ENCODE peak calls at places on chromosomes 7 and 10, in nine cellular contexts. One of them, this sample, is unnamed.

GRCh38 chr10:73908853-73909611 is 1.9 kb upstream of the PLAU start:
- DNase-seq in WTC11: no peak
- DNase-seq in lower lobe of right lung: peak; percentile 65
- DNase-seq in brain microvascular endothelial cell: peak; percentile 93
- DNase-seq in HFF-Myc: peak; percentile 99
- DNase-seq in Calu3: peak; percentile 82
- DNase-seq in psoas muscle: no peak
- DNase-seq in choroid plexus epithelial cell: peak; percentile 90
- DNase-seq in RWPE1: peak; percentile 85
- DNase-seq in this sample: peak; percentile 97

GRCh38 chr7:98286093-98286525 is 4.6 kb downstream of the BRI3 start:
- DNase-seq in WTC11: no peak
- DNase-seq in lower lobe of right lung: peak; percentile 80
- DNase-seq in brain microvascular endothelial cell: peak; percentile 24
- DNase-seq in HFF-Myc: no peak
- DNase-seq in Calu3: peak; percentile 45
- DNase-seq in psoas muscle: peak; percentile 93
- DNase-seq in choroid plexus epithelial cell: peak; percentile 42
- DNase-seq in RWPE1: peak; percentile 67
- DNase-seq in this sample: peak; percentile 87

GRCh38 chr10:121662945-121663917 is 65.0 kb upstream of the FGFR2 start:
- DNase-seq in WTC11: peak; percentile 80
- DNase-seq in lower lobe of right lung: no peak
- DNase-seq in brain microvascular endothelial cell: no peak
- DNase-seq in HFF-Myc: no peak
- DNase-seq in Calu3: no peak
- DNase-seq in psoas muscle: no peak
- DNase-seq in choroid plexus epithelial cell: no peak
- DNase-seq in RWPE1: no peak
- DNase-seq in this sample: peak; percentile 39

GRCh38 chr10:119025336-119025735 is 4.2 kb upstream of the NANOS1 start:
- DNase-seq in WTC11: no peak
- DNase-seq in lower lobe of right lung: peak; percentile 92
- DNase-seq in brain microvascular endothelial cell: peak; percentile 85
- DNase-seq in HFF-Myc: no peak
- DNase-seq in Calu3: peak; percentile 66
- DNase-seq in psoas muscle: peak; percentile 94
- DNase-seq in choroid plexus epithelial cell: peak; percentile 84
- DNase-seq in RWPE1: peak; percentile 76
- DNase-seq in this sample: peak; percentile 88

GRCh38 chr7:4450483-4450882 is 231.6 kb upstream of the FOXK1 start:
- DNase-seq in WTC11: no peak
- DNase-seq in lower lobe of right lung: no peak
- DNase-seq in brain microvascular endothelial cell: no peak
- DNase-seq in HFF-Myc: no peak
- DNase-seq in Calu3: no peak
- DNase-seq in psoas muscle: no peak
- DNase-seq in choroid plexus epithelial cell: no peak
- DNase-seq in RWPE1: no peak
- DNase-seq in this sample: no peak

GRCh38 chr10:112783653-112784426 is 166.2 kb upstream of the TCF7L2 start:
- DNase-seq in WTC11: no peak
- DNase-seq in lower lobe of right lung: no peak
- DNase-seq in brain microvascular endothelial cell: no peak
- DNase-seq in HFF-Myc: no peak
- DNase-seq in Calu3: no peak
- DNase-seq in psoas muscle: no peak
- DNase-seq in choroid plexus epithelial cell: no peak
- DNase-seq in RWPE1: no peak
- DNase-seq in this sample: no peak

GRCh38 chr10:129971381-129972144 is 7.5 kb upstream of the EBF3 start:
- DNase-seq in WTC11: peak; percentile 69
- DNase-seq in lower lobe of right lung: peak; percentile 70
- DNase-seq in brain microvascular endothelial cell: no peak
- DNase-seq in HFF-Myc: no peak
- DNase-seq in Calu3: peak; percentile 10
- DNase-seq in psoas muscle: peak; percentile 82
- DNase-seq in choroid plexus epithelial cell: peak; percentile 56
- DNase-seq in RWPE1: peak; percentile 72
- DNase-seq in this sample: no peak

GRCh38 chr7:6057316-6058128 is 26.3 kb downstream of the ANKRD61 start:
- DNase-seq in WTC11: no peak
- DNase-seq in lower lobe of right lung: no peak
- DNase-seq in brain microvascular endothelial cell: no peak
- DNase-seq in HFF-Myc: no peak
- DNase-seq in Calu3: peak; percentile 17
- DNase-seq in psoas muscle: no peak
- DNase-seq in choroid plexus epithelial cell: peak; percentile 8
- DNase-seq in RWPE1: no peak
- DNase-seq in this sample: no peak

GRCh38 chr7:125606661-125607060 is 677.0 kb upstream of the POT1 start:
- DNase-seq in WTC11: no peak
- DNase-seq in lower lobe of right lung: no peak
- DNase-seq in brain microvascular endothelial cell: no peak
- DNase-seq in HFF-Myc: no peak
- DNase-seq in Calu3: no peak
- DNase-seq in psoas muscle: no peak
- DNase-seq in choroid plexus epithelial cell: no peak
- DNase-seq in RWPE1: no peak
- DNase-seq in this sample: no peak

GRCh38 chr10:36489928-36490279 is 635.5 kb upstream of the ANKRD30A start:
- DNase-seq in WTC11: no peak
- DNase-seq in lower lobe of right lung: no peak
- DNase-seq in brain microvascular endothelial cell: no peak
- DNase-seq in HFF-Myc: no peak
- DNase-seq in Calu3: no peak
- DNase-seq in psoas muscle: no peak
- DNase-seq in choroid plexus epithelial cell: peak; percentile 85
- DNase-seq in RWPE1: peak; percentile 17
- DNase-seq in this sample: no peak

GRCh38 chr7:7554647-7555575 is 11.8 kb upstream of the MIOS start:
- DNase-seq in WTC11: no peak
- DNase-seq in lower lobe of right lung: no peak
- DNase-seq in brain microvascular endothelial cell: no peak
- DNase-seq in HFF-Myc: no peak
- DNase-seq in Calu3: no peak
- DNase-seq in psoas muscle: peak; percentile 65
- DNase-seq in choroid plexus epithelial cell: no peak
- DNase-seq in RWPE1: no peak
- DNase-seq in this sample: no peak

GRCh38 chr10:99777918-99778716 is 4.3 kb upstream of the ABCC2 start:
- DNase-seq in WTC11: peak; percentile 17
- DNase-seq in lower lobe of right lung: no peak
- DNase-seq in brain microvascular endothelial cell: no peak
- DNase-seq in HFF-Myc: no peak
- DNase-seq in Calu3: no peak
- DNase-seq in psoas muscle: no peak
- DNase-seq in choroid plexus epithelial cell: peak; percentile 71
- DNase-seq in RWPE1: no peak
- DNase-seq in this sample: peak; percentile 65

GRCh38 chr10:114073787-114074186 is 30.1 kb downstream of the ADRB1 start:
- DNase-seq in WTC11: no peak
- DNase-seq in lower lobe of right lung: no peak
- DNase-seq in brain microvascular endothelial cell: no peak
- DNase-seq in HFF-Myc: no peak
- DNase-seq in Calu3: no peak
- DNase-seq in psoas muscle: no peak
- DNase-seq in choroid plexus epithelial cell: no peak
- DNase-seq in RWPE1: no peak
- DNase-seq in this sample: no peak

DNA sequence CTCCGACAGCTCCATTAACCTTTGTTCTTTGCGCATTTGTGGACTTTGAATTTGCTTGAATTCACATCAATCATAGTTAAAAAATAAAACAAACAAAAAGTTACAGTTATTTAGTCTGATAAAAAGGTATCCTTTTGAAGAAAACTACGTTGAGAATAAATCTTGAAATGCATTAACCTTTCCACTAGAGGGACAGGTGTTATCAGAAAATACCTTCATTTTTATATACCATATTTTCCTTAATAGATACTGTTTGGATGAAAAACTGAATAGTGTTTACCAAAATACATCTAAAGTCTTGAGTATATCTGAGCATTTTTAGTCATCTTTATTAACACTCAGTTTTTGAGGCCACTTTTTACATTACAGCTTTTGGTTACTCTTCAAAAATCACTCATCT is 371.9 kb downstream of the ZWINT start:
- DNase-seq in WTC11: no peak
- DNase-seq in lower lobe of right lung: no peak
- DNase-seq in brain microvascular endothelial cell: no peak
- DNase-seq in HFF-Myc: no peak
- DNase-seq in Calu3: no peak
- DNase-seq in psoas muscle: no peak
- DNase-seq in choroid plexus epithelial cell: no peak
- DNase-seq in RWPE1: no peak
- DNase-seq in this sample: no peak
- TF ChIP-seq CTCF in WTC11: no peak
- TF ChIP-seq CTCF in lower lobe of right lung: no peak
- TF ChIP-seq CTCF in brain microvascular endothelial cell: no peak
- TF ChIP-seq CTCF in HFF-Myc: no peak
- TF ChIP-seq CTCF in Calu3: peak; percentile 21
- TF ChIP-seq CTCF in psoas muscle: no peak
- TF ChIP-seq CTCF in choroid plexus epithelial cell: no peak
- TF ChIP-seq CTCF in RWPE1: peak; percentile 7
- TF ChIP-seq CTCF in this sample: no peak

GRCh38 chr10:97292097-97292861 is at the start of gene ARHGAP19:
- DNase-seq in WTC11: peak; percentile 93
- DNase-seq in lower lobe of right lung: peak; percentile 96
- DNase-seq in brain microvascular endothelial cell: peak; percentile 99
- DNase-seq in HFF-Myc: peak; percentile 98
- DNase-seq in Calu3: peak; percentile 90
- DNase-seq in psoas muscle: peak; percentile 96
- DNase-seq in choroid plexus epithelial cell: peak; percentile 99
- DNase-seq in RWPE1: peak; percentile 100
- DNase-seq in this sample: peak; percentile 99
- TF ChIP-seq CTCF in WTC11: no peak
- TF ChIP-seq CTCF in lower lobe of right lung: peak; percentile 28
- TF ChIP-seq CTCF in brain microvascular endothelial cell: peak; percentile 35
- TF ChIP-seq CTCF in HFF-Myc: no peak
- TF ChIP-seq CTCF in Calu3: no peak
- TF ChIP-seq CTCF in psoas muscle: no peak
- TF ChIP-seq CTCF in choroid plexus epithelial cell: no peak
- TF ChIP-seq CTCF in RWPE1: peak; percentile 47
- TF ChIP-seq CTCF in this sample: no peak

GRCh38 chr7:29794959-29795629 is 11.2 kb upstream of the WIPF3 start:
- DNase-seq in WTC11: no peak
- DNase-seq in lower lobe of right lung: no peak
- DNase-seq in brain microvascular endothelial cell: no peak
- DNase-seq in HFF-Myc: no peak
- DNase-seq in Calu3: no peak
- DNase-seq in psoas muscle: no peak
- DNase-seq in choroid plexus epithelial cell: no peak
- DNase-seq in RWPE1: no peak
- DNase-seq in this sample: no peak

GRCh38 chr7:29796181-29796580 is 10.1 kb upstream of the WIPF3 start:
- DNase-seq in WTC11: no peak
- DNase-seq in lower lobe of right lung: no peak
- DNase-seq in brain microvascular endothelial cell: no peak
- DNase-seq in HFF-Myc: no peak
- DNase-seq in Calu3: no peak
- DNase-seq in psoas muscle: no peak
- DNase-seq in choroid plexus epithelial cell: no peak
- DNase-seq in RWPE1: no peak
- DNase-seq in this sample: no peak

GRCh38 chr7:29795696-29796095 is 10.6 kb upstream of the WIPF3 start:
- DNase-seq in WTC11: no peak
- DNase-seq in lower lobe of right lung: no peak
- DNase-seq in brain microvascular endothelial cell: no peak
- DNase-seq in HFF-Myc: no peak
- DNase-seq in Calu3: no peak
- DNase-seq in psoas muscle: no peak
- DNase-seq in choroid plexus epithelial cell: no peak
- DNase-seq in RWPE1: no peak
- DNase-seq in this sample: no peak

GRCh38 chr7:29798422-29798821 is 7.9 kb upstream of the WIPF3 start:
- DNase-seq in WTC11: no peak
- DNase-seq in lower lobe of right lung: no peak
- DNase-seq in brain microvascular endothelial cell: no peak
- DNase-seq in HFF-Myc: no peak
- DNase-seq in Calu3: no peak
- DNase-seq in psoas muscle: no peak
- DNase-seq in choroid plexus epithelial cell: no peak
- DNase-seq in RWPE1: no peak
- DNase-seq in this sample: no peak

DNA sequence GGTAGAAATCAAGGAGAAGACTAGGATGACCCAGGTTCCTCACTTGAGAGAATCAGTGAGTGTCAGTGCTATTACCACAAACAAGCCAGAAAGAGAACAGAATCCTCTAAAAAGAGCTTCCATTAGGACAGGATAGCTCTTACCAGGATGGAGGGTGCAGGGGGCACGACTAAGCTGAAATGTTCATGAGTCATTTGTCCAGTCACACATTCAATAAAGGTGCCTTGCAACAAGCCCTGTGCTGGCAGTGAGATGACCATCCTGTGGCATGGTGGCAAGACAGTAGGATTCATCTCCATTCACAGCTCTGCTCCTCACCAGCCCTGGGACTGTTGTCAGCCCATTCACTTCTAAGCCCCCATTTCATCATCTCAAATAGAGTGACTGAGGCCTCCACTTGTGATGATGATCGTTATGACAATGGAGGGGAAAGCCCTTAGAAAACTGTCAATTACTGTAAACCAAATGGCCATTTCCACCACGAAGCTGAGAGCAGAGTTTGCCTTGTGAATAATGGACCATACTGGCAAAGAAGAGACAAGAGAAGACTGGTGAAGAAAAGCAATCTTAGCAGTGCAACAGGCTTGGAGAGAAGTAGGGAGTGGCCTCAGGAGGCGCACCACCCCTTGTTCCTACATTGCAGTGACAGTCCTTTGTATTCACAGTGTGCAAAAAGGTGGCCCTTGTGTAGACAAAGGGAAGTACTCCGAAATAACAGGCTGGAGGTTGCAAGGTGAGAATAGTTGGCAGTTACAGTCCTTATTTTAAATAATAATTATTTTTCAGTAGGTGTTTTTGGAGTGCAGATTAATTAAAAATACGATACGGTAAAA is 9.0 kb upstream of the WIPF3 start:
- DNase-seq in WTC11: no peak
- DNase-seq in lower lobe of right lung: no peak
- DNase-seq in brain microvascular endothelial cell: no peak
- DNase-seq in HFF-Myc: no peak
- DNase-seq in Calu3: no peak
- DNase-seq in psoas muscle: no peak
- DNase-seq in choroid plexus epithelial cell: no peak
- DNase-seq in RWPE1: no peak
- DNase-seq in this sample: no peak
- TF ChIP-seq CTCF in WTC11: no peak
- TF ChIP-seq CTCF in lower lobe of right lung: no peak
- TF ChIP-seq CTCF in brain microvascular endothelial cell: no peak
- TF ChIP-seq CTCF in HFF-Myc: no peak
- TF ChIP-seq CTCF in Calu3: no peak
- TF ChIP-seq CTCF in psoas muscle: no peak
- TF ChIP-seq CTCF in choroid plexus epithelial cell: no peak
- TF ChIP-seq CTCF in RWPE1: no peak
- TF ChIP-seq CTCF in this sample: no peak

DNA sequence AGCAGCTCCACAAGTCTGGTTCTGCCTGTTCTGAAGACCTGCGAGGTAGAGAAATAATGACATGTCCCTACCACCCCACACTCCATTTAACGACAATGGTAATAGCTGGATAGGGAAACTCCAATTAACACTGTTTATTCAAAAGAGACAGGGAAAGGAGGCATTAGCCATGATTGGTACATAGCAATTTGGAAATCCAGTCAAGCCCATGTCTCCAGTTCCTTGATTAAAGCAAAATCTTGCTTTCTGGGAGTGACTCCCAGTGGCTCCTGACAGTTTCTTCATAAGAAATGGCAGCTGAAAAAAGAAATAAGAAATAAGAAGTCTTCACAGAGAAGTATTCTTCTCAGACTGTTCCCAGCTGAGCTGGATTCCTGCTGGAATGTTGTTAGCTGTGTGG is 140.7 kb upstream of the LYZL2 start:
- DNase-seq in WTC11: no peak
- DNase-seq in lower lobe of right lung: no peak
- DNase-seq in brain microvascular endothelial cell: no peak
- DNase-seq in HFF-Myc: no peak
- DNase-seq in Calu3: no peak
- DNase-seq in psoas muscle: no peak
- DNase-seq in choroid plexus epithelial cell: no peak
- DNase-seq in RWPE1: no peak
- DNase-seq in this sample: no peak
- TF ChIP-seq CTCF in WTC11: no peak
- TF ChIP-seq CTCF in lower lobe of right lung: no peak
- TF ChIP-seq CTCF in brain microvascular endothelial cell: no peak
- TF ChIP-seq CTCF in HFF-Myc: no peak
- TF ChIP-seq CTCF in Calu3: no peak
- TF ChIP-seq CTCF in psoas muscle: no peak
- TF ChIP-seq CTCF in choroid plexus epithelial cell: no peak
- TF ChIP-seq CTCF in RWPE1: no peak
- TF ChIP-seq CTCF in this sample: no peak

This sample was measured in MCF 10A.